ENCODE peak calls at places on chromosomes 4 and X, in seven cellular contexts. P, H, T, J, X, R and Z are unnamed samples.

GRCh38 chr4:180060159-180060889 is 2182.9 kb upstream of the TENM3 start:
- DNase-seq in H (peak), R (no peak), P (peak), J (no peak), X (no peak), T (peak), Z (peak)

GRCh38 chrX:31603411-31604120 is 531.7 kb upstream of the FTHL17 start:
- DNase-seq in X (no peak), H (no peak), P (peak), R (no peak), T (no peak), J (no peak), Z (peak)

GRCh38 chrX:13092455-13092941 is 48.1 kb upstream of the FAM9C start:
- DNase-seq in X (peak), P (no peak), R (no peak), H (no peak), T (peak), J (no peak), Z (no peak)

GRCh38 chr4:78308517-78308916 is 243.1 kb upstream of the ANXA3 start:
- DNase-seq in X (no peak), T (no peak), J (no peak), H (no peak), P (no peak), R (no peak), Z (no peak)

GRCh38 chr4:108433832-108434231 is 186.5 kb upstream of the RPL34 start:
- DNase-seq in T (no peak), P (peak), J (no peak), X (peak), R (no peak), H (peak), Z (peak)

GRCh38 chrX:83160096-83160495 is 348.0 kb upstream of the POU3F4 start:
- DNase-seq in H (no peak), P (no peak), J (no peak), X (no peak), T (no peak), R (no peak), Z (no peak)

GRCh38 chrX:141341341-141341740 is 99.0 kb upstream of the SPANXC start:
- DNase-seq in J (no peak), H (peak), T (no peak), P (peak), R (no peak), X (no peak), Z (peak)

GRCh38 chr4:101790521-101791188 is at the start of gene BANK1:
- DNase-seq in T (peak), R (peak), P (peak), J (peak), H (no peak), X (peak), Z (peak)

GRCh38 chr4:95835672-95836071 is 4.2 kb upstream of the PDHA2 start:
- DNase-seq in X (no peak), P (peak), R (no peak), T (no peak), J (no peak), H (no peak), Z (no peak)

GRCh38 chrX:149962859-149963757 is 24.8 kb upstream of the EOLA2 start:
- DNase-seq in P (peak), T (peak), H (peak), R (no peak), J (no peak), X (no peak), Z (peak)

GRCh38 chrX:133254666-133255065 is 36.5 kb upstream of the TFDP3 start:
- DNase-seq in T (no peak), R (no peak), P (no peak), X (no peak), H (no peak), J (no peak), Z (peak)

GRCh38 chr4:87270144-87270543 is 49.7 kb upstream of the KLHL8 start:
- DNase-seq in X (no peak), T (peak), H (peak), P (peak), J (no peak), R (no peak), Z (peak)

GRCh38 chr4:19224820-19225219 is 1026.9 kb upstream of the SLIT2 start:
- DNase-seq in H (peak), X (no peak), P (peak), T (peak), J (no peak), R (no peak), Z (peak)

GRCh38 chrX:40392599-40392998 is 188.2 kb upstream of the ATP6AP2 start:
- DNase-seq in T (no peak), H (no peak), J (no peak), X (no peak), R (no peak), P (no peak), Z (no peak)

GRCh38 chr4:150117629-150118028 is 39.4 kb downstream of the DCLK2 start:
- DNase-seq in R (no peak), H (no peak), J (no peak), X (no peak), P (no peak), T (no peak), Z (no peak)

GRCh38 chrX:40205471-40205870 is 107.7 kb upstream of the BCOR start:
- DNase-seq in T (no peak), H (no peak), X (no peak), J (no peak), P (no peak), R (no peak), Z (no peak)

GRCh38 chr4:147786031-147786430 is 54.1 kb downstream of the ARHGAP10 start:
- DNase-seq in H (no peak), J (no peak), P (no peak), T (no peak), X (no peak), R (no peak), Z (no peak)

GRCh38 chr4:165293061-165293460 is 34.4 kb upstream of the MSMO1 start:
- DNase-seq in R (no peak), P (no peak), X (no peak), T (no peak), J (no peak), H (no peak), Z (peak)

GRCh38 chrX:130083107-130083490 is 27.2 kb downstream of the ELF4 start:
- DNase-seq in T (no peak), P (no peak), J (no peak), X (no peak), R (no peak), H (no peak), Z (no peak)

GRCh38 chr4:147409350-147409749 is 71.5 kb upstream of the EDNRA start:
- DNase-seq in X (no peak), T (no peak), J (no peak), R (no peak), H (no peak), P (peak), Z (peak)

GRCh38 chrX:16022580-16023170 is 100.7 kb upstream of the GRPR start:
- DNase-seq in R (no peak), T (no peak), J (no peak), X (no peak), P (peak), H (peak), Z (peak)

GRCh38 chr4:169314906-169315305 is 44.1 kb upstream of the SH3RF1 start:
- DNase-seq in T (no peak), H (peak), R (no peak), X (no peak), P (peak), J (no peak), Z (peak)

GRCh38 chr4:87251104-87251503 is 30.7 kb upstream of the KLHL8 start:
- DNase-seq in P (no peak), T (no peak), H (no peak), J (no peak), R (no peak), X (no peak), Z (no peak)

GRCh38 chr4:106982711-106983211 is 53.4 kb downstream of the DKK2 start:
- DNase-seq in H (no peak), R (no peak), T (no peak), P (no peak), J (no peak), X (no peak), Z (no peak)

GRCh38 chrX:7233632-7234406 is 85.9 kb upstream of the PUDP start:
- DNase-seq in R (no peak), J (no peak), H (peak), T (no peak), X (no peak), P (peak), Z (peak)

GRCh38 chr4:113539408-113539807 is 222.1 kb downstream of the CAMK2D start:
- DNase-seq in P (peak), J (no peak), R (no peak), H (peak), T (no peak), X (no peak), Z (peak)

GRCh38 chr4:7763788-7764187 is 175.9 kb downstream of the AFAP1 start:
- DNase-seq in X (no peak), H (peak), P (peak), T (no peak), R (peak), J (no peak), Z (peak)

GRCh38 chr4:73599182-73599581 is 21.1 kb downstream of the RASSF6 start:
- DNase-seq in T (no peak), X (no peak), H (no peak), J (no peak), P (peak), R (no peak), Z (peak)

GRCh38 chrX:148133099-148133725 is 152.1 kb downstream of the FMR1NB start:
- DNase-seq in T (no peak), J (no peak), X (no peak), P (peak), H (no peak), R (no peak), Z (no peak)

GRCh38 chr4:10085386-10085785 is 31.2 kb downstream of the WDR1 start:
- DNase-seq in P (no peak), T (no peak), H (no peak), X (peak), J (no peak), R (peak), Z (no peak)

GRCh38 chrX:149314031-149314430 is 191.1 kb downstream of the IDS start:
- DNase-seq in H (no peak), X (no peak), P (peak), J (no peak), T (no peak), R (no peak), Z (no peak)

GRCh38 chr4:42555828-42556227 is 101.1 kb downstream of the ATP8A1 start:
- DNase-seq in T (no peak), R (no peak), P (peak), J (no peak), H (no peak), X (no peak), Z (peak)

GRCh38 chr4:140893939-140894338 is 137.8 kb upstream of the TBC1D9 start:
- DNase-seq in R (no peak), J (no peak), H (no peak), T (no peak), P (peak), X (no peak), Z (no peak)

GRCh38 chrX:77342028-77342427 is 105.2 kb upstream of the FGF16 start:
- DNase-seq in T (no peak), X (no peak), J (no peak), H (no peak), R (no peak), P (no peak), Z (no peak)

GRCh38 chr4:73311428-73311827 is 52.8 kb upstream of the ANKRD17 start:
- DNase-seq in R (no peak), J (no peak), X (no peak), P (peak), T (peak), H (peak), Z (peak)

GRCh38 chr4:6324999-6325790 is 55.5 kb downstream of the WFS1 start:
- DNase-seq in J (no peak), H (no peak), R (no peak), T (no peak), X (no peak), P (peak), Z (peak)

GRCh38 chr4:156915216-156915615 is 56.4 kb downstream of the PDGFC start:
- DNase-seq in H (no peak), T (no peak), R (no peak), X (no peak), J (no peak), P (no peak), Z (no peak)

GRCh38 chr4:55758081-55758480 is 61.5 kb upstream of the EXOC1L start:
- DNase-seq in X (no peak), H (no peak), J (no peak), P (peak), R (no peak), T (no peak), Z (peak)